ENCODE peak calls at places on chromosomes 12 and 14, in five cellular contexts. K is right cardiac atrium, L is A549, J is neuronal stem cell, F is HL-60. W is an unnamed sample.

GRCh38 chr12:93467351-93468007 is at the start of gene MRPL42:
- DNase-seq in J (peak; percentile 88), L (peak; percentile 94), F (peak; percentile 82), K (peak; percentile 89), W (peak; percentile 60)

GRCh38 chr14:59126714-59127436 is 61.6 kb upstream of the DAAM1 start:
- DNase-seq in F (peak; percentile 22), K (no peak), L (peak; percentile 68), J (peak; percentile 48), W (peak; percentile 38)

GRCh38 chr12:96193725-96194571 is at the start of gene ELK3:
- DNase-seq in K (peak; percentile 77), L (peak; percentile 67), F (peak; percentile 68), J (no peak), W (no peak)

GRCh38 chr12:52532636-52533035 is 12.4 kb upstream of the KRT5 start:
- DNase-seq in F (no peak), J (no peak), L (no peak), K (no peak), W (no peak)

GRCh38 chr14:22226381-22226780 is 362.6 kb downstream of the DAD1 start:
- DNase-seq in L (peak; percentile 19), J (no peak), K (no peak), F (peak; percentile 61), W (no peak)

GRCh38 chr12:48121522-48121921 is 2.4 kb downstream of the PFKM start:
- DNase-seq in J (peak; percentile 85), K (no peak), L (no peak), F (no peak), W (no peak)

GRCh38 chr12:3202734-3203446 is 125.7 kb downstream of the TSPAN9 start:
- DNase-seq in L (peak; percentile 47), F (peak; percentile 10), K (no peak), J (peak; percentile 66), W (no peak)

GRCh38 chr14:90924618-90925345 is 108.6 kb upstream of the TTC7B start:
- DNase-seq in J (no peak), L (no peak), F (no peak), K (no peak), W (no peak)

GRCh38 chr14:54169254-54169924 is 212.8 kb upstream of the BMP4 start:
- DNase-seq in J (no peak), L (no peak), F (no peak), K (no peak), W (peak; percentile 99)

GRCh38 chr12:10559241-10559640 is 53.6 kb downstream of the EIF2S3B start:
- DNase-seq in J (no peak), K (no peak), L (no peak), F (no peak), W (no peak)

GRCh38 chr12:102298022-102298421 is 100.4 kb upstream of the PMCH start:
- DNase-seq in K (no peak), F (no peak), J (no peak), L (peak; percentile 7), W (peak; percentile 6)

GRCh38 chr12:19288603-19289244 is 150.6 kb upstream of the AEBP2 start:
- DNase-seq in L (peak; percentile 48), K (no peak), J (peak; percentile 6), F (no peak), W (peak; percentile 17)

GRCh38 chr12:104610513-104611235 is 153.9 kb downstream of the CHST11 start:
- DNase-seq in L (no peak), J (no peak), K (no peak), F (no peak), W (no peak)

GRCh38 chr12:25366159-25366558 is 115.4 kb upstream of the KRAS start:
- DNase-seq in F (no peak), L (no peak), K (no peak), J (no peak), W (no peak)

GRCh38 chr12:25362646-25363045 is 111.9 kb upstream of the KRAS start:
- DNase-seq in F (no peak), K (no peak), L (no peak), J (no peak), W (no peak)

GRCh38 chr12:25365340-25365730 is 114.6 kb upstream of the KRAS start:
- DNase-seq in J (no peak), F (no peak), K (no peak), L (no peak), W (no peak)

GRCh38 chr12:25361511-25361910 is 110.8 kb upstream of the KRAS start:
- DNase-seq in K (no peak), F (no peak), J (no peak), L (no peak), W (no peak)

GRCh38 chr12:25364529-25365339 is 114.0 kb upstream of the KRAS start:
- DNase-seq in K (no peak), L (no peak), J (no peak), F (no peak), W (no peak)
- H3K4me3 ChIP-seq in K (no peak overlapping the region), L (no peak overlapping the region), J (no peak overlapping the region), F (no peak overlapping the region), W (no peak overlapping the region)

GRCh38 chr12:87818416-87818815 is 210.8 kb downstream of the C12orf50 start:
- DNase-seq in K (no peak), L (no peak), F (no peak), J (no peak), W (no peak)
- H3K4me3 ChIP-seq in K (no peak overlapping the region), L (no peak overlapping the region), F (no peak overlapping the region), J (no peak overlapping the region), W (no peak overlapping the region)

GRCh38 chr14:36519431-36520321 is at the start of gene NKX2-1:
- DNase-seq in L (peak; percentile 31), K (no peak), F (no peak), J (peak; percentile 21), W (no peak)
- H3K4me3 ChIP-seq in L (peak within 1 kb of the TSS; percentile 54), K (peak within 1 kb of the TSS; percentile 31), F (peak within 1 kb of the TSS; percentile 11), J (no peak within 1 kb of the TSS), W (no peak within 1 kb of the TSS)

GRCh38 chr12:115349711-115350110 is 665.7 kb upstream of the TBX3 start:
- DNase-seq in F (no peak), J (no peak), L (peak; percentile 30), K (no peak), W (no peak)
- H3K4me3 ChIP-seq in F (no peak overlapping the region), J (no peak overlapping the region), L (no peak overlapping the region), K (no peak overlapping the region), W (no peak overlapping the region)